ENCODE peak calls at places on chromosomes 16 and 17, in ten cellular contexts. One of them, this sample, is unnamed.

GRCh38 chr16:10966129-10966528 is 21.8 kb downstream of the CLEC16A start:
- DNase-seq in AG10803: no peak
- DNase-seq in Caco-2: no peak
- DNase-seq in osteoblast: no peak
- DNase-seq in tibial artery: no peak
- DNase-seq in fibroblast of mammary gland: no peak
- DNase-seq in MM.1S: no peak
- DNase-seq in brain microvascular endothelial cell: no peak
- DNase-seq in CD8-positive, alpha-beta T cell: no peak
- DNase-seq in lower leg skin: no peak
- DNase-seq in this sample: no peak

GRCh38 chr16:48507886-48508285 is 102.1 kb downstream of the N4BP1 start:
- DNase-seq in fibroblast of mammary gland: no peak
- DNase-seq in osteoblast: no peak
- DNase-seq in tibial artery: no peak
- DNase-seq in Caco-2: no peak
- DNase-seq in AG10803: no peak
- DNase-seq in MM.1S: no peak
- DNase-seq in CD8-positive, alpha-beta T cell: no peak
- DNase-seq in brain microvascular endothelial cell: no peak
- DNase-seq in lower leg skin: no peak
- DNase-seq in this sample: no peak

GRCh38 chr16:11052080-11052808 is 107.9 kb downstream of the CLEC16A start:
- DNase-seq in AG10803: no peak
- DNase-seq in Caco-2: no peak
- DNase-seq in brain microvascular endothelial cell: no peak
- DNase-seq in tibial artery: no peak
- DNase-seq in lower leg skin: no peak
- DNase-seq in MM.1S: no peak
- DNase-seq in CD8-positive, alpha-beta T cell: peak
- DNase-seq in osteoblast: no peak
- DNase-seq in fibroblast of mammary gland: no peak
- DNase-seq in this sample: no peak

GRCh38 chr16:74677868-74678267 is 11.2 kb upstream of the RFWD3 start:
- DNase-seq in MM.1S: no peak
- DNase-seq in Caco-2: no peak
- DNase-seq in AG10803: no peak
- DNase-seq in lower leg skin: no peak
- DNase-seq in tibial artery: no peak
- DNase-seq in fibroblast of mammary gland: no peak
- DNase-seq in CD8-positive, alpha-beta T cell: no peak
- DNase-seq in brain microvascular endothelial cell: no peak
- DNase-seq in osteoblast: no peak
- DNase-seq in this sample: no peak

GRCh38 chr16:54931041-54931756 is 534 bp downstream of the IRX5 start:
- DNase-seq in brain microvascular endothelial cell: no peak
- DNase-seq in osteoblast: peak
- DNase-seq in CD8-positive, alpha-beta T cell: no peak
- DNase-seq in lower leg skin: no peak
- DNase-seq in AG10803: no peak
- DNase-seq in fibroblast of mammary gland: peak
- DNase-seq in MM.1S: peak
- DNase-seq in tibial artery: no peak
- DNase-seq in Caco-2: no peak
- DNase-seq in this sample: no peak

GRCh38 chr17:3639981-3640596 is 3.5 kb downstream of the CTNS start:
- DNase-seq in osteoblast: peak
- DNase-seq in tibial artery: no peak
- DNase-seq in brain microvascular endothelial cell: peak
- DNase-seq in AG10803: peak
- DNase-seq in CD8-positive, alpha-beta T cell: no peak
- DNase-seq in lower leg skin: no peak
- DNase-seq in fibroblast of mammary gland: peak
- DNase-seq in Caco-2: no peak
- DNase-seq in MM.1S: peak
- DNase-seq in this sample: peak

GRCh38 chr17:1384881-1385280 is 15.1 kb downstream of the YWHAE start:
- DNase-seq in osteoblast: no peak
- DNase-seq in Caco-2: no peak
- DNase-seq in fibroblast of mammary gland: no peak
- DNase-seq in AG10803: no peak
- DNase-seq in CD8-positive, alpha-beta T cell: no peak
- DNase-seq in brain microvascular endothelial cell: no peak
- DNase-seq in tibial artery: no peak
- DNase-seq in MM.1S: no peak
- DNase-seq in lower leg skin: no peak
- DNase-seq in this sample: no peak

GRCh38 chr17:68580236-68580903 is 20.8 kb downstream of the FAM20A start:
- DNase-seq in MM.1S: no peak
- DNase-seq in AG10803: peak
- DNase-seq in osteoblast: no peak
- DNase-seq in lower leg skin: peak
- DNase-seq in Caco-2: no peak
- DNase-seq in fibroblast of mammary gland: peak
- DNase-seq in CD8-positive, alpha-beta T cell: no peak
- DNase-seq in tibial artery: peak
- DNase-seq in brain microvascular endothelial cell: no peak
- DNase-seq in this sample: peak

GRCh38 chr17:60390881-60391418 is 983 bp downstream of the USP32 start:
- DNase-seq in tibial artery: peak
- DNase-seq in brain microvascular endothelial cell: peak
- DNase-seq in CD8-positive, alpha-beta T cell: peak
- DNase-seq in lower leg skin: peak
- DNase-seq in MM.1S: no peak
- DNase-seq in osteoblast: peak
- DNase-seq in fibroblast of mammary gland: peak
- DNase-seq in AG10803: peak
- DNase-seq in Caco-2: no peak
- DNase-seq in this sample: no peak

GRCh38 chr16:53068423-53068833 is 13.6 kb downstream of the CHD9 start:
- DNase-seq in osteoblast: no peak
- DNase-seq in lower leg skin: no peak
- DNase-seq in MM.1S: peak
- DNase-seq in Caco-2: no peak
- DNase-seq in tibial artery: no peak
- DNase-seq in AG10803: no peak
- DNase-seq in CD8-positive, alpha-beta T cell: no peak
- DNase-seq in brain microvascular endothelial cell: no peak
- DNase-seq in fibroblast of mammary gland: no peak
- DNase-seq in this sample: no peak

DNA sequence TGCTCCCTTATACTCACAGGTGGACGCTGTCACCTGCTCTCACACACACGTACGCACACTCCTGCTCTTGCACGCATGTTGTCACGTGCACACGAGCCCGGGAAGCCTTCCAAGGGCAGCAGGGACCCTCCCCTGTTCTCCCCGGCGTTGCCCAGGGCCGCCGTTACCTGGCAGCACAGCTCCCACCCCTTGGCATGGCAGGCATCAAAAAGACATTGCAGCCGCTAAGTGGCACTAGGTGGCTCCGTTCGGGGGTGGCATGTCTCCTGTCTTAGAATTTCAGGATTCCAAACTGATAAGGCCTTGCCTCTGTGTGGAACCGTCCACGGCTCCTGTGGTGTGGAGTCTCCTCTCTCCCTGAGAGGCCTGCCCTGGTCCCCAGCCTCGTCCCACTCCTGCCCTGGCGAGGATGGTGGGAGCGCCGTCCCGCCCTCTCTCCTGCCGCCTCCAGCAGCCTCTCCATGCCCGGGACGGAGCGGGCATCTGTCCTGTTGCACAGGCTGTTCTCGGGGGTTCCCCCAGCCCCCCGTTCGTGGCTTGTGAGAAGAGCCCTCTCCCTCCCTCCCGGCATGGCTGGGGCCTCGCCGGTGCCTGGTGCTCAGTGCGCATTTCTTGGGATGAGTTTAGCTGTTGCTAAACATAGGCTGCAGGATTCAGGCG is 126.7 kb upstream of the GSE1 start:
- DNase-seq in brain microvascular endothelial cell: no peak
- DNase-seq in MM.1S: no peak
- DNase-seq in tibial artery: no peak
- DNase-seq in lower leg skin: no peak
- DNase-seq in fibroblast of mammary gland: no peak
- DNase-seq in osteoblast: no peak
- DNase-seq in CD8-positive, alpha-beta T cell: no peak
- DNase-seq in AG10803: no peak
- DNase-seq in Caco-2: no peak
- DNase-seq in this sample: no peak
- H3K4me3 ChIP-seq in brain microvascular endothelial cell: no peak
- H3K4me3 ChIP-seq in MM.1S: no peak
- H3K4me3 ChIP-seq in tibial artery: no peak
- H3K4me3 ChIP-seq in lower leg skin: no peak
- H3K4me3 ChIP-seq in fibroblast of mammary gland: no peak
- H3K4me3 ChIP-seq in osteoblast: no peak
- H3K4me3 ChIP-seq in CD8-positive, alpha-beta T cell: no peak
- H3K4me3 ChIP-seq in AG10803: no peak
- H3K4me3 ChIP-seq in Caco-2: no peak
- H3K4me3 ChIP-seq in this sample: no peak

GRCh38 chr17:42050360-42051012 is at the start of gene C17orf113:
- DNase-seq in osteoblast: peak
- DNase-seq in fibroblast of mammary gland: peak
- DNase-seq in AG10803: peak
- DNase-seq in tibial artery: peak
- DNase-seq in MM.1S: peak
- DNase-seq in lower leg skin: peak
- DNase-seq in brain microvascular endothelial cell: peak
- DNase-seq in Caco-2: peak
- DNase-seq in CD8-positive, alpha-beta T cell: peak
- DNase-seq in this sample: peak
- TF ChIP-seq CTCF in osteoblast: no peak
- TF ChIP-seq CTCF in fibroblast of mammary gland: peak
- TF ChIP-seq CTCF in AG10803: no peak
- TF ChIP-seq CTCF in tibial artery: no peak
- TF ChIP-seq CTCF in MM.1S: peak
- TF ChIP-seq CTCF in lower leg skin: no peak
- TF ChIP-seq CTCF in brain microvascular endothelial cell: peak
- TF ChIP-seq CTCF in Caco-2: peak
- TF ChIP-seq CTCF in CD8-positive, alpha-beta T cell: peak
- TF ChIP-seq CTCF in this sample: peak

GRCh38 chr16:78386925-78387324 is 287.5 kb downstream of the WWOX start:
- DNase-seq in brain microvascular endothelial cell: no peak
- DNase-seq in osteoblast: no peak
- DNase-seq in lower leg skin: no peak
- DNase-seq in fibroblast of mammary gland: no peak
- DNase-seq in tibial artery: no peak
- DNase-seq in MM.1S: no peak
- DNase-seq in Caco-2: no peak
- DNase-seq in AG10803: no peak
- DNase-seq in CD8-positive, alpha-beta T cell: no peak
- DNase-seq in this sample: no peak

GRCh38 chr16:78390828-78391227 is 291.4 kb downstream of the WWOX start:
- DNase-seq in MM.1S: no peak
- DNase-seq in CD8-positive, alpha-beta T cell: no peak
- DNase-seq in brain microvascular endothelial cell: no peak
- DNase-seq in AG10803: no peak
- DNase-seq in Caco-2: no peak
- DNase-seq in lower leg skin: no peak
- DNase-seq in osteoblast: no peak
- DNase-seq in tibial artery: no peak
- DNase-seq in fibroblast of mammary gland: no peak
- DNase-seq in this sample: no peak

GRCh38 chr16:78385406-78385805 is 286.0 kb downstream of the WWOX start:
- DNase-seq in brain microvascular endothelial cell: no peak
- DNase-seq in lower leg skin: no peak
- DNase-seq in MM.1S: no peak
- DNase-seq in Caco-2: no peak
- DNase-seq in tibial artery: no peak
- DNase-seq in osteoblast: no peak
- DNase-seq in CD8-positive, alpha-beta T cell: no peak
- DNase-seq in fibroblast of mammary gland: no peak
- DNase-seq in AG10803: no peak
- DNase-seq in this sample: no peak

GRCh38 chr16:78390070-78390469 is 290.6 kb downstream of the WWOX start:
- DNase-seq in osteoblast: no peak
- DNase-seq in lower leg skin: no peak
- DNase-seq in AG10803: no peak
- DNase-seq in Caco-2: no peak
- DNase-seq in fibroblast of mammary gland: no peak
- DNase-seq in CD8-positive, alpha-beta T cell: no peak
- DNase-seq in tibial artery: no peak
- DNase-seq in MM.1S: no peak
- DNase-seq in brain microvascular endothelial cell: no peak
- DNase-seq in this sample: no peak

DNA sequence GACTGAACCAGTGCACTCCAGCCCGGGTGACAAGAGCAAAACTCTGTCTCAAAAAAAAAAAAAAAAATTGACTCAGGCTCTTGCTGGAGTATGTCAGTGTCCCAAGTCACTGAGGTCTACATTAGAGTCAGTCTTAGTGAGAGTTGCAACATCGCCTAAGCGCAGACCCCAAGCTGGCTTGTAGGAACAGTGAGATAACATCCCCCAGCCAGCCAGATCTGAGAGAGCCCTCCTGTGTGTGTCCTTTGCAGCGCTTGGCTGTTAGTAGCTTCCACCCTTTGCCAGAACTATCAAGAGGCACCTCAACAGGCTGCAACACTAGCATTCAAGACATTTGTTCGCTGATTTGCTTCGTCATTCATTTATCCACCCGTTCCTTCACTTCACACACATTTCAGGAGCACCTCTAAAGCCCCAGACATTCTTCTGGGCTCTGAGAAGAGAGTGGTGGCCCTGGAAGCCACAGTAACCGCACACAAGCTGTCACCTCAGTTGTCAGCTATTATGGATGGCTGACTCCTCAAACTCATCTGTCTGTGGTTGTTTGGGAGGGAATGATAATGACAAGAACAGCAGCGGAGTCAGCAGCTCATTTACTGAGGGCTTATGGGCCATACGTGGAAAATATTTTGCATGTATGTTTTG is 289.6 kb downstream of the WWOX start:
- DNase-seq in CD8-positive, alpha-beta T cell: no peak
- DNase-seq in fibroblast of mammary gland: no peak
- DNase-seq in tibial artery: no peak
- DNase-seq in osteoblast: no peak
- DNase-seq in brain microvascular endothelial cell: no peak
- DNase-seq in AG10803: no peak
- DNase-seq in Caco-2: no peak
- DNase-seq in MM.1S: no peak
- DNase-seq in lower leg skin: no peak
- DNase-seq in this sample: no peak
- H3K4me3 ChIP-seq in CD8-positive, alpha-beta T cell: no peak
- H3K4me3 ChIP-seq in fibroblast of mammary gland: no peak
- H3K4me3 ChIP-seq in tibial artery: no peak
- H3K4me3 ChIP-seq in osteoblast: no peak
- H3K4me3 ChIP-seq in brain microvascular endothelial cell: no peak
- H3K4me3 ChIP-seq in AG10803: no peak
- H3K4me3 ChIP-seq in Caco-2: no peak
- H3K4me3 ChIP-seq in MM.1S: no peak
- H3K4me3 ChIP-seq in lower leg skin: no peak
- H3K4me3 ChIP-seq in this sample: no peak

DNA sequence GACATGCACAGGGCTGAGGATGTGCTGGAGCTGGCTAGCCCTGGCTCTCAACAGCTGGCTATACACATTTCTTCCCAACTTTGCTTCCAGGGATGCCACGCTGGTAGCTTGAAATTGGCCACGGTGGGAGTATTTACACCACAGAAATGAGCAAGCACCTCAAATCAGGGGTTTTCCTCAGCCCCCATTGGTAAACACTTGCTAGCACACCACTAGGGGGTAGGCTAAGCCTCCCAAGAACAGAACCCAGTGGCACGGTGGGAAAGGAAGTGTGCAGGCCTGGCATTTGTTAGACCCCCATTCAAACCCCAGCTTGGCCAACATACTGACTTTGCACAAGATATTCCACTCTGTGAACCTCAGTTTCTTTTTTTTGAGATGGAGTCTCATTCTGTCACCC is 12.9 kb downstream of the DRC3 start:
- DNase-seq in Caco-2: no peak
- DNase-seq in MM.1S: no peak
- DNase-seq in fibroblast of mammary gland: peak
- DNase-seq in lower leg skin: no peak
- DNase-seq in tibial artery: no peak
- DNase-seq in brain microvascular endothelial cell: no peak
- DNase-seq in AG10803: no peak
- DNase-seq in osteoblast: no peak
- DNase-seq in CD8-positive, alpha-beta T cell: no peak
- DNase-seq in this sample: peak
- TF ChIP-seq CTCF in Caco-2: no peak
- TF ChIP-seq CTCF in MM.1S: peak
- TF ChIP-seq CTCF in fibroblast of mammary gland: peak
- TF ChIP-seq CTCF in lower leg skin: no peak
- TF ChIP-seq CTCF in tibial artery: no peak
- TF ChIP-seq CTCF in brain microvascular endothelial cell: peak
- TF ChIP-seq CTCF in AG10803: peak
- TF ChIP-seq CTCF in osteoblast: peak
- TF ChIP-seq CTCF in CD8-positive, alpha-beta T cell: no peak
- TF ChIP-seq CTCF in this sample: no peak